ENCODE peak calls at places on chromosomes 2 and 18, in four cellular contexts. L is HepG2, N is NT2/D1, K is GM12878. A is an unnamed sample.

GRCh38 chr2:102166189-102166845 is 20.5 kb upstream of the IL1RL2 start:
- DNase-seq in L (peak), N (no peak), K (no peak), A (no peak)

GRCh38 chr2:1509271-1509995 is 96.2 kb downstream of the TPO start:
- DNase-seq in L (no peak), N (no peak), K (no peak), A (no peak)

GRCh38 chr2:130846686-130847375 is 10.1 kb downstream of the ARHGEF4 start:
- DNase-seq in L (no peak), N (no peak), K (no peak), A (no peak)

GRCh38 chr2:170824526-170825015 is 7.9 kb downstream of the GAD1 start:
- DNase-seq in L (no peak), N (no peak), K (no peak), A (no peak)

GRCh38 chr18:8422391-8422790 is 186.8 kb upstream of the RAB12 start:
- DNase-seq in L (no peak), N (no peak), K (no peak), A (no peak)

GRCh38 chr2:191478754-191479679 is 198.9 kb upstream of the NABP1 start:
- DNase-seq in L (peak), N (no peak), K (no peak), A (no peak)

GRCh38 chr2:204967199-204967995 is 422.1 kb downstream of the PARD3B start:
- DNase-seq in L (no peak), N (no peak), K (no peak), A (no peak)

GRCh38 chr2:44547713-44548112 is 186.0 kb downstream of the CAMKMT start:
- DNase-seq in L (no peak), N (no peak), K (no peak), A (no peak)

GRCh38 chr2:109060496-109060895 is 68.5 kb upstream of the SH3RF3 start:
- DNase-seq in L (no peak), N (no peak), K (no peak), A (no peak)

GRCh38 chr2:208266641-208267335 is 733 bp downstream of the PIKFYVE start:
- DNase-seq in L (no peak), N (no peak), K (no peak), A (no peak)

GRCh38 chr2:96107883-96108551 is 8.4 kb downstream of the ADRA2B start:
- DNase-seq in L (no peak), N (no peak), K (no peak), A (no peak)

GRCh38 chr2:8661736-8662135 is 20.1 kb upstream of the ID2 start:
- DNase-seq in L (no peak), N (no peak), K (no peak), A (no peak)

GRCh38 chr2:235707411-235708096 is 213.7 kb downstream of the AGAP1 start:
- DNase-seq in L (no peak), N (no peak), K (no peak), A (no peak)

DNA sequence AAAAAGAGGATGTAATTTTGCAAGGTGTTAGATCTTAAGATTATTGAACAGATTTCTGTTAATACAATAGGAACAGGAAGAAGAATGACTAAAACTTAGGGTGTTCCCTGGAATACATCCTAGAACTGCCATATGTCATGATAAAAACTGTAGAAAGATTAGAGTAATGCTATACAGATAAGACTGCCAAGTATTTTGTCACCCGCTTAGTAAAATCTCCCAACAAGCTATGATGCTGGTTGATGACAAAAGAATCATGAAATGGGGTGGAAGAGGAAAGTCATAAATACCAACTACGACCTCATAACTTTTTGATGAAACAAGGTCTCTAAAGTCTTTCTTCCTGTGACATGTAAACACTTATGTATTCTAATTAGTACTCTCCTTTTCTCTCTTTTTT is 163.6 kb upstream of the COL3A1 start:
- DNase-seq in L (no peak), N (no peak), K (no peak), A (no peak)
- TF ChIP-seq SUZ12 in L (no peak), N (no peak), K (no peak), A (no peak)

GRCh38 chr2:43270930-43271615 is 44.7 kb upstream of the ZFP36L2 start:
- DNase-seq in L (no peak), N (no peak), K (no peak), A (no peak)
- TF ChIP-seq SUZ12 in L (no peak), N (no peak), K (no peak), A (no peak)

GRCh38 chr2:98685930-98686887 is 44.7 kb downstream of the MGAT4A start:
- DNase-seq in L (no peak), N (no peak), K (no peak), A (no peak)

GRCh38 chr2:98696167-98696566 is 34.8 kb downstream of the MGAT4A start:
- DNase-seq in L (no peak), N (no peak), K (no peak), A (no peak)

GRCh38 chr2:98693477-98693876 is 37.5 kb downstream of the MGAT4A start:
- DNase-seq in L (no peak), N (no peak), K (no peak), A (no peak)

GRCh38 chr2:98692090-98692991 is 38.6 kb downstream of the MGAT4A start:
- DNase-seq in L (no peak), N (no peak), K (no peak), A (no peak)

DNA sequence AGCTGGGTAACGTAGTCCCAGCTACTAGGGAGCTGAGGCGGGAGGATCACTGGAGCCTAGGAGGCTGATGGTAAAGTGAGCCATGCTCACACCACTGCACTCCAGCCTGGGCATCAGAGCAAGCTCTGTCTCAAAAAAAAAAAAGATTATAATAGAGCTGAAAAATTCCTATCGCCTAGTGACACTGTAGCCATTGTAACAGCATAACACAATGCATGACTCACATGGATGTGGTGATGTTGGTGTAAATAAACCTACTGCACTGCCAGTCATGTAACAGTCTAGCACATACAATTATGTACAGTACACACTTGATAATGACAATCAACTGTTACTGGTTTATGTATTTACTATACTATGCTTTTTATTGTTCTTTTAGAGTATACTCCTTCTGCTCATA is 39.6 kb downstream of the MGAT4A start:
- DNase-seq in L (peak), N (no peak), K (no peak), A (no peak)
- TF ChIP-seq SUZ12 in L (no peak), N (no peak), K (no peak), A (no peak)

DNA sequence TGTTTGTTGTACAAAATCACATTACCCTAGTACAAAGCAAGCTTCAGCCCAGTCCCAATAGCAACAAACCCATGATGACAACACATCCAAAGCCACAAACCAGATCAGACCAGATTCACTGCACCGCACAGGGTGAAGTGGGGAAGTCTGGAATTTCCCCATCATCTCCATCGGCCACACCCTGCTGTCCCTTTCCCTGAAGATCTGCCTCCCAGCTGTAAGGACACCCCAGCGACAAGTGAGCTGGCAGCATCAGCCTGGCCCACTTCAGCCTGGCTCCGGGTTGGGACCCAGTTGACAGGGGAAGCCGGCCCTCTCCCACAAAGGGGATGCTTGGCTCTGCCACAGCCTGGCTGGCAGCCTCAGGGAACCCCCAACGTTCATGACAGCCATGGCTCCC is 207.6 kb downstream of the MGAT5 start:
- DNase-seq in L (no peak), N (no peak), K (no peak), A (no peak)
- TF ChIP-seq SUZ12 in L (no peak), N (no peak), K (no peak), A (no peak)